ENCODE peak calls at places on chromosome 7, in five cellular contexts. One of them, this sample, is unnamed.

GRCh38 chr7:117715784-117716445 is 157.3 kb downstream of the CTTNBP2 start:
- DNase-seq in posterior cingulate gyrus: peak
- DNase-seq in activated T-cell treated with anti-CD3 and anti-CD28 coated beads, Interleukin-2, amount 50 U/mL, for 48 hours: no peak
- DNase-seq in activated CD4-positive, alpha-beta T cell treated with anti-CD3 and anti-CD28 coated beads for 24 hours: no peak
- DNase-seq in activated CD8-positive, alpha-beta memory T cell treated with anti-CD3 and anti-CD28 coated beads for 1 hour: no peak
- DNase-seq in this sample: peak

GRCh38 chr7:12378389-12378788 is 25.3 kb downstream of the VWDE start:
- DNase-seq in activated CD8-positive, alpha-beta memory T cell treated with anti-CD3 and anti-CD28 coated beads for 1 hour: no peak
- DNase-seq in activated T-cell treated with anti-CD3 and anti-CD28 coated beads, Interleukin-2, amount 50 U/mL, for 48 hours: no peak
- DNase-seq in activated CD4-positive, alpha-beta T cell treated with anti-CD3 and anti-CD28 coated beads for 24 hours: no peak
- DNase-seq in posterior cingulate gyrus: no peak
- DNase-seq in this sample: no peak

GRCh38 chr7:154591544-154591943 is 411.4 kb downstream of the PAXIP1 start:
- DNase-seq in posterior cingulate gyrus: peak
- DNase-seq in activated T-cell treated with anti-CD3 and anti-CD28 coated beads, Interleukin-2, amount 50 U/mL, for 48 hours: no peak
- DNase-seq in activated CD4-positive, alpha-beta T cell treated with anti-CD3 and anti-CD28 coated beads for 24 hours: no peak
- DNase-seq in activated CD8-positive, alpha-beta memory T cell treated with anti-CD3 and anti-CD28 coated beads for 1 hour: no peak
- DNase-seq in this sample: peak

GRCh38 chr7:150685219-150686029 is at the start of gene GIMAP2:
- DNase-seq in activated T-cell treated with anti-CD3 and anti-CD28 coated beads, Interleukin-2, amount 50 U/mL, for 48 hours: peak
- DNase-seq in activated CD8-positive, alpha-beta memory T cell treated with anti-CD3 and anti-CD28 coated beads for 1 hour: no peak
- DNase-seq in posterior cingulate gyrus: no peak
- DNase-seq in activated CD4-positive, alpha-beta T cell treated with anti-CD3 and anti-CD28 coated beads for 24 hours: no peak
- DNase-seq in this sample: no peak

GRCh38 chr7:128032605-128033235 is 1.5 kb upstream of the LRRC4 start:
- DNase-seq in activated T-cell treated with anti-CD3 and anti-CD28 coated beads, Interleukin-2, amount 50 U/mL, for 48 hours: peak
- DNase-seq in activated CD8-positive, alpha-beta memory T cell treated with anti-CD3 and anti-CD28 coated beads for 1 hour: no peak
- DNase-seq in posterior cingulate gyrus: no peak
- DNase-seq in activated CD4-positive, alpha-beta T cell treated with anti-CD3 and anti-CD28 coated beads for 24 hours: no peak
- DNase-seq in this sample: peak

GRCh38 chr7:78057571-78057970 is 259.0 kb downstream of the PHTF2 start:
- DNase-seq in posterior cingulate gyrus: no peak
- DNase-seq in activated CD4-positive, alpha-beta T cell treated with anti-CD3 and anti-CD28 coated beads for 24 hours: no peak
- DNase-seq in activated T-cell treated with anti-CD3 and anti-CD28 coated beads, Interleukin-2, amount 50 U/mL, for 48 hours: no peak
- DNase-seq in activated CD8-positive, alpha-beta memory T cell treated with anti-CD3 and anti-CD28 coated beads for 1 hour: no peak
- DNase-seq in this sample: no peak

GRCh38 chr7:29274156-29275017 is 79.8 kb downstream of the CHN2 start:
- DNase-seq in activated CD8-positive, alpha-beta memory T cell treated with anti-CD3 and anti-CD28 coated beads for 1 hour: no peak
- DNase-seq in activated CD4-positive, alpha-beta T cell treated with anti-CD3 and anti-CD28 coated beads for 24 hours: no peak
- DNase-seq in posterior cingulate gyrus: no peak
- DNase-seq in activated T-cell treated with anti-CD3 and anti-CD28 coated beads, Interleukin-2, amount 50 U/mL, for 48 hours: no peak
- DNase-seq in this sample: peak

GRCh38 chr7:33666526-33666925 is 238.8 kb upstream of the BMPER start:
- DNase-seq in activated CD4-positive, alpha-beta T cell treated with anti-CD3 and anti-CD28 coated beads for 24 hours: no peak
- DNase-seq in activated T-cell treated with anti-CD3 and anti-CD28 coated beads, Interleukin-2, amount 50 U/mL, for 48 hours: no peak
- DNase-seq in posterior cingulate gyrus: no peak
- DNase-seq in activated CD8-positive, alpha-beta memory T cell treated with anti-CD3 and anti-CD28 coated beads for 1 hour: no peak
- DNase-seq in this sample: no peak

GRCh38 chr7:22008011-22008410 is 62.3 kb upstream of the CDCA7L start:
- DNase-seq in posterior cingulate gyrus: no peak
- DNase-seq in activated CD4-positive, alpha-beta T cell treated with anti-CD3 and anti-CD28 coated beads for 24 hours: no peak
- DNase-seq in activated CD8-positive, alpha-beta memory T cell treated with anti-CD3 and anti-CD28 coated beads for 1 hour: no peak
- DNase-seq in activated T-cell treated with anti-CD3 and anti-CD28 coated beads, Interleukin-2, amount 50 U/mL, for 48 hours: no peak
- DNase-seq in this sample: no peak

GRCh38 chr7:33012364-33012763 is 50.2 kb downstream of the NT5C3A start:
- DNase-seq in activated T-cell treated with anti-CD3 and anti-CD28 coated beads, Interleukin-2, amount 50 U/mL, for 48 hours: no peak
- DNase-seq in activated CD4-positive, alpha-beta T cell treated with anti-CD3 and anti-CD28 coated beads for 24 hours: no peak
- DNase-seq in activated CD8-positive, alpha-beta memory T cell treated with anti-CD3 and anti-CD28 coated beads for 1 hour: no peak
- DNase-seq in posterior cingulate gyrus: no peak
- DNase-seq in this sample: no peak

GRCh38 chr7:76272872-76273271 is 29.6 kb upstream of the HSPB1 start:
- DNase-seq in activated T-cell treated with anti-CD3 and anti-CD28 coated beads, Interleukin-2, amount 50 U/mL, for 48 hours: no peak
- DNase-seq in activated CD8-positive, alpha-beta memory T cell treated with anti-CD3 and anti-CD28 coated beads for 1 hour: no peak
- DNase-seq in activated CD4-positive, alpha-beta T cell treated with anti-CD3 and anti-CD28 coated beads for 24 hours: no peak
- DNase-seq in posterior cingulate gyrus: no peak
- DNase-seq in this sample: no peak

GRCh38 chr7:69654849-69655707 is 56.8 kb downstream of the AUTS2 start:
- DNase-seq in activated CD4-positive, alpha-beta T cell treated with anti-CD3 and anti-CD28 coated beads for 24 hours: no peak
- DNase-seq in activated CD8-positive, alpha-beta memory T cell treated with anti-CD3 and anti-CD28 coated beads for 1 hour: no peak
- DNase-seq in posterior cingulate gyrus: no peak
- DNase-seq in activated T-cell treated with anti-CD3 and anti-CD28 coated beads, Interleukin-2, amount 50 U/mL, for 48 hours: no peak
- DNase-seq in this sample: no peak

GRCh38 chr7:46315891-46316290 is 394.8 kb upstream of the IGFBP3 start:
- DNase-seq in activated CD8-positive, alpha-beta memory T cell treated with anti-CD3 and anti-CD28 coated beads for 1 hour: no peak
- DNase-seq in activated T-cell treated with anti-CD3 and anti-CD28 coated beads, Interleukin-2, amount 50 U/mL, for 48 hours: no peak
- DNase-seq in activated CD4-positive, alpha-beta T cell treated with anti-CD3 and anti-CD28 coated beads for 24 hours: no peak
- DNase-seq in posterior cingulate gyrus: no peak
- DNase-seq in this sample: no peak

GRCh38 chr7:137006293-137006692 is 137.8 kb downstream of the CHRM2 start:
- DNase-seq in activated T-cell treated with anti-CD3 and anti-CD28 coated beads, Interleukin-2, amount 50 U/mL, for 48 hours: no peak
- DNase-seq in activated CD4-positive, alpha-beta T cell treated with anti-CD3 and anti-CD28 coated beads for 24 hours: no peak
- DNase-seq in activated CD8-positive, alpha-beta memory T cell treated with anti-CD3 and anti-CD28 coated beads for 1 hour: no peak
- DNase-seq in posterior cingulate gyrus: no peak
- DNase-seq in this sample: no peak